ENCODE peak calls at places on chromosomes 6 and 20, in eight cellular contexts. One of them, this sample, is unnamed.

GRCh38 chr6:130928993-130929678 is 101.9 kb downstream of the SMLR1 start:
- DNase-seq in RWPE1: no peak
- DNase-seq in mesendoderm: no peak
- DNase-seq in brain microvascular endothelial cell: peak
- DNase-seq in COR-L47: no peak
- DNase-seq in H9: no peak
- DNase-seq in GM23248: peak
- DNase-seq in CD8-positive, alpha-beta memory T cell: no peak
- DNase-seq in this sample: no peak

GRCh38 chr6:6277418-6277817 is 43.0 kb downstream of the F13A1 start:
- DNase-seq in brain microvascular endothelial cell: no peak
- DNase-seq in COR-L47: no peak
- DNase-seq in RWPE1: peak
- DNase-seq in mesendoderm: no peak
- DNase-seq in H9: no peak
- DNase-seq in GM23248: peak
- DNase-seq in CD8-positive, alpha-beta memory T cell: no peak
- DNase-seq in this sample: no peak

GRCh38 chr20:4585104-4585753 is 136.5 kb upstream of the PRND start:
- DNase-seq in CD8-positive, alpha-beta memory T cell: no peak
- DNase-seq in RWPE1: peak
- DNase-seq in COR-L47: no peak
- DNase-seq in H9: no peak
- DNase-seq in GM23248: peak
- DNase-seq in brain microvascular endothelial cell: peak
- DNase-seq in mesendoderm: peak
- DNase-seq in this sample: no peak

GRCh38 chr6:147267658-147268057 is 63.4 kb downstream of the STXBP5 start:
- DNase-seq in H9: no peak
- DNase-seq in COR-L47: no peak
- DNase-seq in CD8-positive, alpha-beta memory T cell: no peak
- DNase-seq in brain microvascular endothelial cell: no peak
- DNase-seq in GM23248: no peak
- DNase-seq in mesendoderm: no peak
- DNase-seq in RWPE1: no peak
- DNase-seq in this sample: no peak

GRCh38 chr20:22453244-22454080 is 130.9 kb downstream of the FOXA2 start:
- DNase-seq in H9: no peak
- DNase-seq in COR-L47: peak
- DNase-seq in CD8-positive, alpha-beta memory T cell: no peak
- DNase-seq in mesendoderm: peak
- DNase-seq in RWPE1: peak
- DNase-seq in GM23248: peak
- DNase-seq in brain microvascular endothelial cell: no peak
- DNase-seq in this sample: peak

GRCh38 chr6:23656257-23656731 is 469.7 kb upstream of the NRSN1 start:
- DNase-seq in mesendoderm: peak
- DNase-seq in RWPE1: no peak
- DNase-seq in H9: no peak
- DNase-seq in brain microvascular endothelial cell: no peak
- DNase-seq in CD8-positive, alpha-beta memory T cell: no peak
- DNase-seq in COR-L47: peak
- DNase-seq in GM23248: no peak
- DNase-seq in this sample: no peak

GRCh38 chr6:86453232-86453631 is 484.1 kb upstream of the HTR1E start:
- DNase-seq in CD8-positive, alpha-beta memory T cell: no peak
- DNase-seq in RWPE1: no peak
- DNase-seq in H9: no peak
- DNase-seq in brain microvascular endothelial cell: no peak
- DNase-seq in COR-L47: no peak
- DNase-seq in GM23248: no peak
- DNase-seq in mesendoderm: no peak
- DNase-seq in this sample: no peak

GRCh38 chr6:81067057-81067456 is 685.4 kb downstream of the TENT5A start:
- DNase-seq in RWPE1: no peak
- DNase-seq in COR-L47: no peak
- DNase-seq in brain microvascular endothelial cell: no peak
- DNase-seq in CD8-positive, alpha-beta memory T cell: no peak
- DNase-seq in H9: no peak
- DNase-seq in mesendoderm: no peak
- DNase-seq in GM23248: peak
- DNase-seq in this sample: no peak

GRCh38 chr6:165659945-165660862 is 2.8 kb downstream of the PDE10A start:
- DNase-seq in mesendoderm: peak
- DNase-seq in brain microvascular endothelial cell: no peak
- DNase-seq in CD8-positive, alpha-beta memory T cell: no peak
- DNase-seq in GM23248: peak
- DNase-seq in RWPE1: no peak
- DNase-seq in H9: no peak
- DNase-seq in COR-L47: no peak
- DNase-seq in this sample: no peak

This sample was measured in NCI-H1417.